ENCODE peak calls at places on chromosomes 7 and 10, in six cellular contexts. One of them, this sample, is unnamed. For H3K4me1, the result is how much of the 10 kb centered on the place peaks cover.

GRCh38 chr10:123007558-123008378 is 827 bp downstream of the IKZF5 start:
- DNase-seq in endothelial cell of umbilical vein: peak
- DNase-seq in right atrium auricular region: no peak
- DNase-seq in stomach: peak
- DNase-seq in GM23338: peak
- DNase-seq in HAP-1: peak
- DNase-seq in this sample: no peak

GRCh38 chr7:121449735-121450134 is 53.6 kb upstream of the FAM3C start:
- DNase-seq in endothelial cell of umbilical vein: no peak
- DNase-seq in right atrium auricular region: no peak
- DNase-seq in stomach: no peak
- DNase-seq in GM23338: no peak
- DNase-seq in HAP-1: no peak
- DNase-seq in this sample: no peak

GRCh38 chr10:6771361-6771760 is 191.3 kb upstream of the PRKCQ start:
- DNase-seq in endothelial cell of umbilical vein: no peak
- DNase-seq in right atrium auricular region: no peak
- DNase-seq in stomach: no peak
- DNase-seq in GM23338: no peak
- DNase-seq in HAP-1: no peak
- DNase-seq in this sample: no peak

GRCh38 chr7:1121476-1121875 is 33.6 kb downstream of the GPER1 start:
- DNase-seq in endothelial cell of umbilical vein: no peak
- DNase-seq in right atrium auricular region: no peak
- DNase-seq in stomach: no peak
- DNase-seq in GM23338: no peak
- DNase-seq in HAP-1: no peak
- DNase-seq in this sample: no peak

GRCh38 chr10:120460191-120460590 is 3.2 kb downstream of the PLPP4 start:
- DNase-seq in endothelial cell of umbilical vein: no peak
- DNase-seq in right atrium auricular region: no peak
- DNase-seq in stomach: no peak
- DNase-seq in GM23338: no peak
- DNase-seq in HAP-1: no peak
- DNase-seq in this sample: no peak

GRCh38 chr7:138876326-138876725 is 78.3 kb upstream of the ATP6V0A4 start:
- DNase-seq in endothelial cell of umbilical vein: no peak
- DNase-seq in right atrium auricular region: no peak
- DNase-seq in stomach: no peak
- DNase-seq in GM23338: no peak
- DNase-seq in HAP-1: no peak
- DNase-seq in this sample: no peak

GRCh38 chr7:148847815-148848726 is 36.0 kb downstream of the EZH2 start:
- DNase-seq in endothelial cell of umbilical vein: peak
- DNase-seq in right atrium auricular region: no peak
- DNase-seq in stomach: no peak
- DNase-seq in GM23338: peak
- DNase-seq in HAP-1: no peak
- DNase-seq in this sample: no peak

GRCh38 chr7:123433665-123434064 is 100.7 kb downstream of the IQUB start:
- DNase-seq in endothelial cell of umbilical vein: no peak
- DNase-seq in right atrium auricular region: no peak
- DNase-seq in stomach: no peak
- DNase-seq in GM23338: no peak
- DNase-seq in HAP-1: no peak
- DNase-seq in this sample: no peak

GRCh38 chr10:124545346-124545745 is 83.7 kb downstream of the LHPP start:
- DNase-seq in endothelial cell of umbilical vein: no peak
- DNase-seq in right atrium auricular region: no peak
- DNase-seq in stomach: no peak
- DNase-seq in GM23338: no peak
- DNase-seq in HAP-1: no peak
- DNase-seq in this sample: no peak

GRCh38 chr7:78055160-78055559 is 256.6 kb downstream of the PHTF2 start:
- DNase-seq in endothelial cell of umbilical vein: no peak
- DNase-seq in right atrium auricular region: no peak
- DNase-seq in stomach: no peak
- DNase-seq in GM23338: no peak
- DNase-seq in HAP-1: no peak
- DNase-seq in this sample: no peak

GRCh38 chr7:84247591-84247990 is 53.0 kb upstream of the SEMA3A start:
- DNase-seq in endothelial cell of umbilical vein: no peak
- DNase-seq in right atrium auricular region: no peak
- DNase-seq in stomach: no peak
- DNase-seq in GM23338: no peak
- DNase-seq in HAP-1: no peak
- DNase-seq in this sample: no peak

GRCh38 chr7:57774300-57774699 is 324.3 kb downstream of the ZNF716 start:
- DNase-seq in endothelial cell of umbilical vein: no peak
- DNase-seq in right atrium auricular region: no peak
- DNase-seq in stomach: no peak
- DNase-seq in GM23338: no peak
- DNase-seq in HAP-1: no peak
- DNase-seq in this sample: no peak

GRCh38 chr10:11810313-11810766 is 12.8 kb upstream of the PROSER2 start:
- DNase-seq in endothelial cell of umbilical vein: peak
- DNase-seq in right atrium auricular region: no peak
- DNase-seq in stomach: no peak
- DNase-seq in GM23338: no peak
- DNase-seq in HAP-1: peak
- DNase-seq in this sample: no peak

GRCh38 chr10:76324283-76324682 is 892.9 kb downstream of the LRMDA start:
- DNase-seq in endothelial cell of umbilical vein: no peak
- DNase-seq in right atrium auricular region: peak
- DNase-seq in stomach: peak
- DNase-seq in GM23338: no peak
- DNase-seq in HAP-1: no peak
- DNase-seq in this sample: no peak

GRCh38 chr10:130652544-130652943 is 516.4 kb downstream of the GLRX3 start:
- DNase-seq in endothelial cell of umbilical vein: no peak
- DNase-seq in right atrium auricular region: peak
- DNase-seq in stomach: no peak
- DNase-seq in GM23338: no peak
- DNase-seq in HAP-1: no peak
- DNase-seq in this sample: no peak

GRCh38 chr7:39130740-39131538 is 153.2 kb downstream of the POU6F2 start:
- DNase-seq in endothelial cell of umbilical vein: no peak
- DNase-seq in right atrium auricular region: no peak
- DNase-seq in stomach: no peak
- DNase-seq in GM23338: peak
- DNase-seq in HAP-1: no peak
- DNase-seq in this sample: no peak

GRCh38 chr10:131155218-131155902 is 156.2 kb downstream of the TCERG1L start:
- DNase-seq in endothelial cell of umbilical vein: no peak
- DNase-seq in right atrium auricular region: no peak
- DNase-seq in stomach: no peak
- DNase-seq in GM23338: no peak
- DNase-seq in HAP-1: no peak
- DNase-seq in this sample: no peak

GRCh38 chr7:41907444-41907843 is 204.6 kb upstream of the INHBA start:
- DNase-seq in endothelial cell of umbilical vein: no peak
- DNase-seq in right atrium auricular region: no peak
- DNase-seq in stomach: no peak
- DNase-seq in GM23338: no peak
- DNase-seq in HAP-1: no peak
- DNase-seq in this sample: no peak

GRCh38 chr7:44194562-44195145 is 5.4 kb upstream of the GCK start:
- DNase-seq in endothelial cell of umbilical vein: no peak
- DNase-seq in right atrium auricular region: no peak
- DNase-seq in stomach: no peak
- DNase-seq in GM23338: no peak
- DNase-seq in HAP-1: no peak
- DNase-seq in this sample: no peak

GRCh38 chr10:113222207-113222606 is 272.2 kb downstream of the TCF7L2 start:
- DNase-seq in endothelial cell of umbilical vein: no peak
- DNase-seq in right atrium auricular region: no peak
- DNase-seq in stomach: no peak
- DNase-seq in GM23338: peak
- DNase-seq in HAP-1: no peak
- DNase-seq in this sample: no peak

GRCh38 chr10:33115720-33116119 is 157.7 kb upstream of the ITGB1 start:
- DNase-seq in endothelial cell of umbilical vein: peak
- DNase-seq in right atrium auricular region: no peak
- DNase-seq in stomach: no peak
- DNase-seq in GM23338: no peak
- DNase-seq in HAP-1: no peak
- DNase-seq in this sample: no peak

GRCh38 chr10:44966816-44967509 is 7.4 kb downstream of the RASSF4 start:
- DNase-seq in endothelial cell of umbilical vein: no peak
- DNase-seq in right atrium auricular region: peak
- DNase-seq in stomach: no peak
- DNase-seq in GM23338: no peak
- DNase-seq in HAP-1: no peak
- DNase-seq in this sample: no peak

GRCh38 chr10:77325233-77325537 is 312.4 kb downstream of the KCNMA1 start:
- DNase-seq in endothelial cell of umbilical vein: no peak
- DNase-seq in right atrium auricular region: no peak
- DNase-seq in stomach: peak
- DNase-seq in GM23338: no peak
- DNase-seq in HAP-1: no peak
- DNase-seq in this sample: no peak

GRCh38 chr7:142459557-142459963 is 201.7 kb upstream of the PRSS58 start:
- DNase-seq in endothelial cell of umbilical vein: peak
- DNase-seq in right atrium auricular region: no peak
- DNase-seq in stomach: no peak
- DNase-seq in GM23338: peak
- DNase-seq in HAP-1: peak
- DNase-seq in this sample: no peak

GRCh38 chr10:100291356-100291755 is 4.9 kb upstream of the BLOC1S2 start:
- DNase-seq in endothelial cell of umbilical vein: no peak
- DNase-seq in right atrium auricular region: no peak
- DNase-seq in stomach: no peak
- DNase-seq in GM23338: no peak
- DNase-seq in HAP-1: no peak
- DNase-seq in this sample: peak

GRCh38 chr10:5888843-5889623 is 660 bp downstream of the ANKRD16 start:
- DNase-seq in endothelial cell of umbilical vein: peak
- DNase-seq in right atrium auricular region: no peak
- DNase-seq in stomach: peak
- DNase-seq in GM23338: peak
- DNase-seq in HAP-1: peak
- DNase-seq in this sample: no peak

GRCh38 chr10:35090162-35090954 is at the start of gene CUL2:
- DNase-seq in endothelial cell of umbilical vein: peak
- DNase-seq in right atrium auricular region: peak
- DNase-seq in stomach: peak
- DNase-seq in GM23338: peak
- DNase-seq in HAP-1: peak
- DNase-seq in this sample: peak

GRCh38 chr10:15738237-15738928 is 18.7 kb upstream of the ITGA8 start:
- DNase-seq in endothelial cell of umbilical vein: no peak
- DNase-seq in right atrium auricular region: no peak
- DNase-seq in stomach: no peak
- DNase-seq in GM23338: no peak
- DNase-seq in HAP-1: no peak
- DNase-seq in this sample: no peak
- H3K4me3 ChIP-seq in endothelial cell of umbilical vein: no peak
- H3K4me3 ChIP-seq in right atrium auricular region: no peak
- H3K4me3 ChIP-seq in stomach: no peak
- H3K4me3 ChIP-seq in GM23338: no peak
- H3K4me3 ChIP-seq in HAP-1: no peak
- H3K4me3 ChIP-seq in this sample: no peak

GRCh38 chr10:79145517-79146470 is 77.0 kb downstream of the ZMIZ1 start:
- DNase-seq in endothelial cell of umbilical vein: no peak
- DNase-seq in right atrium auricular region: no peak
- DNase-seq in stomach: no peak
- DNase-seq in GM23338: no peak
- DNase-seq in HAP-1: peak
- DNase-seq in this sample: no peak

GRCh38 chr10:79145174-79145483 is 76.4 kb downstream of the ZMIZ1 start:
- DNase-seq in endothelial cell of umbilical vein: no peak
- DNase-seq in right atrium auricular region: no peak
- DNase-seq in stomach: no peak
- DNase-seq in GM23338: no peak
- DNase-seq in HAP-1: no peak
- DNase-seq in this sample: no peak

GRCh38 chr10:79147306-79147705 is 78.5 kb downstream of the ZMIZ1 start:
- DNase-seq in endothelial cell of umbilical vein: no peak
- DNase-seq in right atrium auricular region: no peak
- DNase-seq in stomach: no peak
- DNase-seq in GM23338: no peak
- DNase-seq in HAP-1: no peak
- DNase-seq in this sample: no peak

GRCh38 chr10:79147796-79148451 is 79.2 kb downstream of the ZMIZ1 start:
- DNase-seq in endothelial cell of umbilical vein: no peak
- DNase-seq in right atrium auricular region: no peak
- DNase-seq in stomach: no peak
- DNase-seq in GM23338: no peak
- DNase-seq in HAP-1: no peak
- DNase-seq in this sample: no peak

GRCh38 chr10:79146611-79147130 is 77.9 kb downstream of the ZMIZ1 start:
- DNase-seq in endothelial cell of umbilical vein: peak
- DNase-seq in right atrium auricular region: peak
- DNase-seq in stomach: peak
- DNase-seq in GM23338: no peak
- DNase-seq in HAP-1: no peak
- DNase-seq in this sample: peak
- H3K4me1 ChIP-seq in endothelial cell of umbilical vein: half or more
- H3K4me1 ChIP-seq in right atrium auricular region: under half
- H3K4me1 ChIP-seq in stomach: half or more
- H3K4me1 ChIP-seq in GM23338: under half
- H3K4me1 ChIP-seq in HAP-1: under half
- H3K4me1 ChIP-seq in this sample: under half

GRCh38 chr7:49775949-49776443 is 2.6 kb downstream of the VWC2 start:
- DNase-seq in endothelial cell of umbilical vein: no peak
- DNase-seq in right atrium auricular region: no peak
- DNase-seq in stomach: no peak
- DNase-seq in GM23338: peak
- DNase-seq in HAP-1: no peak
- DNase-seq in this sample: no peak
- H3K4me3 ChIP-seq in endothelial cell of umbilical vein: no peak
- H3K4me3 ChIP-seq in right atrium auricular region: peak
- H3K4me3 ChIP-seq in stomach: peak
- H3K4me3 ChIP-seq in GM23338: peak
- H3K4me3 ChIP-seq in HAP-1: no peak
- H3K4me3 ChIP-seq in this sample: peak

GRCh38 chr7:47439181-47439667 is 142.7 kb downstream of the TNS3 start:
- DNase-seq in endothelial cell of umbilical vein: no peak
- DNase-seq in right atrium auricular region: no peak
- DNase-seq in stomach: no peak
- DNase-seq in GM23338: no peak
- DNase-seq in HAP-1: no peak
- DNase-seq in this sample: no peak

GRCh38 chr7:47444376-47445098 is 137.4 kb downstream of the TNS3 start:
- DNase-seq in endothelial cell of umbilical vein: peak
- DNase-seq in right atrium auricular region: no peak
- DNase-seq in stomach: no peak
- DNase-seq in GM23338: peak
- DNase-seq in HAP-1: peak
- DNase-seq in this sample: no peak

GRCh38 chr7:47443049-47443448 is 138.9 kb downstream of the TNS3 start:
- DNase-seq in endothelial cell of umbilical vein: no peak
- DNase-seq in right atrium auricular region: no peak
- DNase-seq in stomach: no peak
- DNase-seq in GM23338: no peak
- DNase-seq in HAP-1: no peak
- DNase-seq in this sample: no peak

GRCh38 chr7:47440320-47440719 is 141.6 kb downstream of the TNS3 start:
- DNase-seq in endothelial cell of umbilical vein: no peak
- DNase-seq in right atrium auricular region: no peak
- DNase-seq in stomach: no peak
- DNase-seq in GM23338: no peak
- DNase-seq in HAP-1: no peak
- DNase-seq in this sample: no peak

GRCh38 chr7:47441796-47442744 is 139.8 kb downstream of the TNS3 start:
- DNase-seq in endothelial cell of umbilical vein: no peak
- DNase-seq in right atrium auricular region: no peak
- DNase-seq in stomach: no peak
- DNase-seq in GM23338: no peak
- DNase-seq in HAP-1: no peak
- DNase-seq in this sample: no peak
- H3K4me1 ChIP-seq in endothelial cell of umbilical vein: under half
- H3K4me1 ChIP-seq in right atrium auricular region: under half
- H3K4me1 ChIP-seq in stomach: under half
- H3K4me1 ChIP-seq in GM23338: under half
- H3K4me1 ChIP-seq in HAP-1: under half
- H3K4me1 ChIP-seq in this sample: under half